ENCODE peak calls at places on chromosome 11, in six cellular contexts. One of them, this sample, is unnamed. For H3K36me3, the result is how much of the 10 kb centered on the place peaks cover.

GRCh38 chr11:96779030-96779429 is 389.2 kb downstream of the JRKL start:
- DNase-seq in SK-N-MC: no peak
- DNase-seq in mammary epithelial cell: no peak
- DNase-seq in cardiac muscle cell: no peak
- DNase-seq in mesenchymal stem cell: no peak
- DNase-seq in colonic mucosa: no peak
- DNase-seq in this sample: no peak

GRCh38 chr11:60933416-60933815 is 9.2 kb downstream of the TMEM132A start:
- DNase-seq in SK-N-MC: no peak
- DNase-seq in mammary epithelial cell: no peak
- DNase-seq in cardiac muscle cell: no peak
- DNase-seq in mesenchymal stem cell: no peak
- DNase-seq in colonic mucosa: no peak
- DNase-seq in this sample: no peak

GRCh38 chr11:2375341-2375853 is 1.7 kb upstream of the CD81 start:
- DNase-seq in SK-N-MC: no peak
- DNase-seq in mammary epithelial cell: no peak
- DNase-seq in cardiac muscle cell: peak
- DNase-seq in mesenchymal stem cell: no peak
- DNase-seq in colonic mucosa: no peak
- DNase-seq in this sample: peak

GRCh38 chr11:76885390-76886097 is 24.8 kb downstream of the ACER3 start:
- DNase-seq in SK-N-MC: no peak
- DNase-seq in mammary epithelial cell: peak
- DNase-seq in cardiac muscle cell: no peak
- DNase-seq in mesenchymal stem cell: peak
- DNase-seq in colonic mucosa: no peak
- DNase-seq in this sample: peak

GRCh38 chr11:110366234-110366633 is 63.5 kb upstream of the FDX1 start:
- DNase-seq in SK-N-MC: no peak
- DNase-seq in mammary epithelial cell: peak
- DNase-seq in cardiac muscle cell: peak
- DNase-seq in mesenchymal stem cell: peak
- DNase-seq in colonic mucosa: no peak
- DNase-seq in this sample: peak

GRCh38 chr11:21615871-21616270 is 577.0 kb upstream of the ANO5 start:
- DNase-seq in SK-N-MC: no peak
- DNase-seq in mammary epithelial cell: no peak
- DNase-seq in cardiac muscle cell: no peak
- DNase-seq in mesenchymal stem cell: no peak
- DNase-seq in colonic mucosa: no peak
- DNase-seq in this sample: no peak

GRCh38 chr11:32891657-32892354 is 805 bp upstream of the QSER1 start:
- DNase-seq in SK-N-MC: peak
- DNase-seq in mammary epithelial cell: peak
- DNase-seq in cardiac muscle cell: no peak
- DNase-seq in mesenchymal stem cell: peak
- DNase-seq in colonic mucosa: peak
- DNase-seq in this sample: no peak

GRCh38 chr11:112096194-112096593 is 9.5 kb downstream of the SDHD start:
- DNase-seq in SK-N-MC: no peak
- DNase-seq in mammary epithelial cell: no peak
- DNase-seq in cardiac muscle cell: no peak
- DNase-seq in mesenchymal stem cell: no peak
- DNase-seq in colonic mucosa: no peak
- DNase-seq in this sample: no peak

GRCh38 chr11:97751405-97751804 is 1269.3 kb upstream of the CNTN5 start:
- DNase-seq in SK-N-MC: no peak
- DNase-seq in mammary epithelial cell: no peak
- DNase-seq in cardiac muscle cell: no peak
- DNase-seq in mesenchymal stem cell: no peak
- DNase-seq in colonic mucosa: no peak
- DNase-seq in this sample: no peak

GRCh38 chr11:126573325-126574076 is 218.0 kb downstream of the ST3GAL4 start:
- DNase-seq in SK-N-MC: no peak
- DNase-seq in mammary epithelial cell: no peak
- DNase-seq in cardiac muscle cell: peak
- DNase-seq in mesenchymal stem cell: no peak
- DNase-seq in colonic mucosa: no peak
- DNase-seq in this sample: no peak

GRCh38 chr11:84819561-84819960 is 807.6 kb downstream of the DLG2 start:
- DNase-seq in SK-N-MC: no peak
- DNase-seq in mammary epithelial cell: no peak
- DNase-seq in cardiac muscle cell: peak
- DNase-seq in mesenchymal stem cell: no peak
- DNase-seq in colonic mucosa: no peak
- DNase-seq in this sample: peak

GRCh38 chr11:9740202-9740881 is 76.5 kb downstream of the SWAP70 start:
- DNase-seq in SK-N-MC: no peak
- DNase-seq in mammary epithelial cell: no peak
- DNase-seq in cardiac muscle cell: no peak
- DNase-seq in mesenchymal stem cell: no peak
- DNase-seq in colonic mucosa: peak
- DNase-seq in this sample: no peak

GRCh38 chr11:69511358-69512015 is 30.0 kb downstream of the LINC01488 start:
- DNase-seq in SK-N-MC: no peak
- DNase-seq in mammary epithelial cell: no peak
- DNase-seq in cardiac muscle cell: no peak
- DNase-seq in mesenchymal stem cell: no peak
- DNase-seq in colonic mucosa: no peak
- DNase-seq in this sample: no peak

GRCh38 chr11:47271961-47272661 is 2.2 kb downstream of the MADD start:
- DNase-seq in SK-N-MC: no peak
- DNase-seq in mammary epithelial cell: no peak
- DNase-seq in cardiac muscle cell: peak
- DNase-seq in mesenchymal stem cell: no peak
- DNase-seq in colonic mucosa: peak
- DNase-seq in this sample: peak

GRCh38 chr11:9187616-9188015 is 77.5 kb downstream of the DENND5A start:
- DNase-seq in SK-N-MC: no peak
- DNase-seq in mammary epithelial cell: no peak
- DNase-seq in cardiac muscle cell: no peak
- DNase-seq in mesenchymal stem cell: no peak
- DNase-seq in colonic mucosa: no peak
- DNase-seq in this sample: no peak

GRCh38 chr11:109795234-109795633 is 298.0 kb upstream of the ZC3H12C start:
- DNase-seq in SK-N-MC: no peak
- DNase-seq in mammary epithelial cell: no peak
- DNase-seq in cardiac muscle cell: no peak
- DNase-seq in mesenchymal stem cell: peak
- DNase-seq in colonic mucosa: no peak
- DNase-seq in this sample: no peak

GRCh38 chr11:124643605-124644425 is 21.2 kb downstream of the TBRG1 start:
- DNase-seq in SK-N-MC: no peak
- DNase-seq in mammary epithelial cell: peak
- DNase-seq in cardiac muscle cell: no peak
- DNase-seq in mesenchymal stem cell: peak
- DNase-seq in colonic mucosa: no peak
- DNase-seq in this sample: no peak

GRCh38 chr11:119691020-119691666 is 37.9 kb downstream of the NECTIN1 start:
- DNase-seq in SK-N-MC: no peak
- DNase-seq in mammary epithelial cell: peak
- DNase-seq in cardiac muscle cell: no peak
- DNase-seq in mesenchymal stem cell: no peak
- DNase-seq in colonic mucosa: no peak
- DNase-seq in this sample: no peak

GRCh38 chr11:3077174-3077839 is 20.1 kb upstream of the CARS1 start:
- DNase-seq in SK-N-MC: no peak
- DNase-seq in mammary epithelial cell: no peak
- DNase-seq in cardiac muscle cell: no peak
- DNase-seq in mesenchymal stem cell: no peak
- DNase-seq in colonic mucosa: no peak
- DNase-seq in this sample: no peak

GRCh38 chr11:134367781-134368180 is 36.0 kb downstream of the GLB1L2 start:
- DNase-seq in SK-N-MC: no peak
- DNase-seq in mammary epithelial cell: no peak
- DNase-seq in cardiac muscle cell: no peak
- DNase-seq in mesenchymal stem cell: no peak
- DNase-seq in colonic mucosa: no peak
- DNase-seq in this sample: no peak

GRCh38 chr11:133726576-133726975 is 118.7 kb downstream of the SPATA19 start:
- DNase-seq in SK-N-MC: no peak
- DNase-seq in mammary epithelial cell: no peak
- DNase-seq in cardiac muscle cell: no peak
- DNase-seq in mesenchymal stem cell: no peak
- DNase-seq in colonic mucosa: no peak
- DNase-seq in this sample: no peak

GRCh38 chr11:9982796-9983579 is 311.0 kb downstream of the SBF2 start:
- DNase-seq in SK-N-MC: no peak
- DNase-seq in mammary epithelial cell: peak
- DNase-seq in cardiac muscle cell: no peak
- DNase-seq in mesenchymal stem cell: no peak
- DNase-seq in colonic mucosa: peak
- DNase-seq in this sample: no peak

DNA sequence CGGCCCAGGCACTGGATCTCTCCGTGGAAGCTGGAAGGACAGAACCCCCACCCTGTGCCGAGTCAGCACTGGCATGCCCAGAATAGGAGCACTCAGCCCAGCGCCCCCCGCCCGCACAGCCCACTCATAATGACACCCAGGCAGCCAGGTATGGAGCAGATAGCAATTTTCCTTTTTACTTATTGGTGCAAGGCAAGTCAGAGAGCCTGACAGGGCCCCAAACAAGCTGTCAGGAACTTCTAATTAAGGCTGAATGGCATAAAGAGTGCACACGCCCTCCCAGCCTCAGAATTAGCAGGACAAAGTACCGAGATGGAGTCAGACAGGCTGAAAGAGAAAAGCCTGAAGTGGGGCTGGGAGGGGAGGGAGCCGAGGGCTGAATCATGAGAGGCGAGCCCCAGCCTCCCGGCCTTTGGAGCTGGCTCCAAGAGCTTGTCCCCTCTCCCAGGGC is 76.9 kb downstream of the DSCAML1 start:
- DNase-seq in SK-N-MC: no peak
- DNase-seq in mammary epithelial cell: no peak
- DNase-seq in cardiac muscle cell: peak
- DNase-seq in mesenchymal stem cell: no peak
- DNase-seq in colonic mucosa: no peak
- DNase-seq in this sample: no peak
- H3K36me3 ChIP-seq in SK-N-MC: under half
- H3K36me3 ChIP-seq in mammary epithelial cell: under half
- H3K36me3 ChIP-seq in cardiac muscle cell: under half
- H3K36me3 ChIP-seq in mesenchymal stem cell: under half
- H3K36me3 ChIP-seq in colonic mucosa: under half
- H3K36me3 ChIP-seq in this sample: under half

DNA sequence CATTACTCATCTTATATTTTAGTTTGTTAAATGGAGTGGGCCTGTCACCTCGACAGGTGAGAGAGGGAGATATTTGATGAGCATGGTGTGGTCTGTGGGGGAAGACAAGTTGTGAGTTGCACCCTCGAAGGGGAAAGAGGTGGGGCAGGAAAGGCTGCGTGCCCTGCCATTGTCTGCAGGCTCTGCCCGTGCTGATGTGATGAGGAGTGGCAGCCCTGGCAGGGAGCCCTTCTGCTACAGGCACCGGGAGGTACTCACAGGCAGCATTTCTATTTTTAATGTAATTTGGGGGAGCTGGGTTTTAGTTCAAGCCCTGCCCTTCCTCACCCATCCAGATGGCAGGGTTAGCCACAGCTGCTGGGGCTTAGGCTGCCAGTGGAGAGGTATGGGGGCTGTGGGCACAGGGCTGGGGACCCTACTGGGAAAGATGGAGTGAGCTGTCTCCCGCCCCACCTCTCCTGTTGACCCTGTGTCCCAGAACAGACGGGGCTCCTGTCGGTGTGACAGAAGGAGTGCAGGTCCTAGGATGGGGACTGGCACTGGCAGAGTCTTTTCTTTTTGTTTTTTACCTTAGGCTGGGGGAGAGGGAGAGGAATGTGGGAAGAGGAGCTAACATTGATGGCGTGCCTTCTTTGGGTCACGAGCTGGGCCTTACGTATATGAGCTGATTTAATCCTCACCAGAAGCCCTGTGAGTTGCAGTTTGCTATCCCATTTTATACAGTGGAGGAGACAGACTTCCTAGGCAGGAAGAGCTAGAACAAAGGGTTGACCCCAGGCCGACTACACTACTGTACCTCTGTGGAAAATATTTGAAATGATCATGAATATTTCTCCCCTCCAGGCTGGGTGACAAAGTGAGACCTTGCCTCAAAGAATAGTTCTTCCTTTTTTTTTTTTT is 51.6 kb downstream of the CEP164 start:
- DNase-seq in SK-N-MC: no peak
- DNase-seq in mammary epithelial cell: no peak
- DNase-seq in cardiac muscle cell: no peak
- DNase-seq in mesenchymal stem cell: no peak
- DNase-seq in colonic mucosa: no peak
- DNase-seq in this sample: no peak
- H3K36me3 ChIP-seq in SK-N-MC: under half
- H3K36me3 ChIP-seq in mammary epithelial cell: under half
- H3K36me3 ChIP-seq in cardiac muscle cell: under half
- H3K36me3 ChIP-seq in mesenchymal stem cell: half or more
- H3K36me3 ChIP-seq in colonic mucosa: under half
- H3K36me3 ChIP-seq in this sample: under half

DNA sequence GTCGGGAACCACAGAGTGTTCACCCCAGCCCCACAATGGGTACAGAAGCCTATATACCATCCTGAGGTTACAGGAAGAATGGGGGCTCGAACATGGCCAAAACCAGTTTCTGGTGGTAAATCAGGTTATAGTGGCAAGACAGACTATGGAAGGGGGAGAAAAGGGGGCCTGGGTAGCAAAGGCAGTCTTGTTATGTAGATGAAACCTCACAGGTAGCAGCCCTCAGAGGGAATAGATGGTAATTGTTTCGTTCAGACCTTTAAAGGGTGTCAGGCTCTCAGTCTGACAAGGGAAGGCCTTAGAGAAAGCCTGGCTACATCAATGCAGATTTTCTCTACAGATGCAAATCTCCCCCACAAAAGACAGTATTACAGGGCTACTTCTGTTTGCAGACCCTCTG is 3.4 kb downstream of the CAPN1 start:
- DNase-seq in SK-N-MC: no peak
- DNase-seq in mammary epithelial cell: no peak
- DNase-seq in cardiac muscle cell: no peak
- DNase-seq in mesenchymal stem cell: no peak
- DNase-seq in colonic mucosa: no peak
- DNase-seq in this sample: no peak
- H3K36me3 ChIP-seq in SK-N-MC: under half
- H3K36me3 ChIP-seq in mammary epithelial cell: under half
- H3K36me3 ChIP-seq in cardiac muscle cell: under half
- H3K36me3 ChIP-seq in mesenchymal stem cell: half or more
- H3K36me3 ChIP-seq in colonic mucosa: under half
- H3K36me3 ChIP-seq in this sample: under half

GRCh38 chr11:45876401-45876800 is 9.1 kb upstream of the MAPK8IP1 start:
- DNase-seq in SK-N-MC: no peak
- DNase-seq in mammary epithelial cell: no peak
- DNase-seq in cardiac muscle cell: no peak
- DNase-seq in mesenchymal stem cell: no peak
- DNase-seq in colonic mucosa: no peak
- DNase-seq in this sample: no peak
- H3K36me3 ChIP-seq in SK-N-MC: under half
- H3K36me3 ChIP-seq in mammary epithelial cell: under half
- H3K36me3 ChIP-seq in cardiac muscle cell: under half
- H3K36me3 ChIP-seq in mesenchymal stem cell: under half
- H3K36me3 ChIP-seq in colonic mucosa: under half
- H3K36me3 ChIP-seq in this sample: half or more

This sample was measured in heart left ventricle.